ENCODE peak calls at places on chromosomes 6 and 20, in eight cellular contexts. M is AG10803, Y is fibroblast of the aortic adventitia, P is neural progenitor cell, J is endothelial cell, A is mammary epithelial cell, G is GM23338, B is A673. L is an unnamed sample.

GRCh38 chr6:154792761-154793160 is 59.5 kb downstream of the SCAF8 start:
- DNase-seq in M (no peak), Y (no peak), P (no peak), J (no peak), A (peak; percentile 60), G (no peak), B (no peak), L (peak; percentile 52)

GRCh38 chr6:65979120-65979519 is 272.1 kb upstream of the EYS start:
- DNase-seq in M (peak; percentile 56), Y (no peak), P (no peak), J (no peak), A (no peak), G (no peak), B (no peak), L (peak; percentile 4)

GRCh38 chr6:109715616-109716015 is 24.5 kb downstream of the FIG4 start:
- DNase-seq in M (peak; percentile 74), Y (no peak), P (no peak), J (no peak), A (no peak), G (no peak), B (no peak), L (no peak)

GRCh38 chr6:90611996-90612690 is 25.3 kb upstream of the MAP3K7 start:
- DNase-seq in M (no peak), Y (no peak), P (peak; percentile 75), J (no peak), A (no peak), G (peak; percentile 18), B (no peak), L (no peak)

GRCh38 chr20:2217857-2218529 is 77.8 kb upstream of the TGM3 start:
- DNase-seq in M (no peak), Y (no peak), P (no peak), J (no peak), A (no peak), G (no peak), B (no peak), L (no peak)

GRCh38 chr20:17059465-17059864 is 167.4 kb upstream of the PCSK2 start:
- DNase-seq in M (peak; percentile 18), Y (no peak), P (no peak), J (no peak), A (no peak), G (no peak), B (peak; percentile 91), L (peak; percentile 66)

GRCh38 chr6:158222066-158222465 is 53.9 kb downstream of the GTF2H5 start:
- DNase-seq in M (no peak), Y (no peak), P (no peak), J (no peak), A (no peak), G (no peak), B (peak; percentile 43), L (no peak)

GRCh38 chr6:90008908-90009501 is 114.7 kb downstream of the GJA10 start:
- DNase-seq in M (peak; percentile 43), Y (peak; percentile 7), P (no peak), J (no peak), A (peak; percentile 38), G (no peak), B (peak; percentile 48), L (peak; percentile 59)

GRCh38 chr6:137272403-137272802 is 53.2 kb upstream of the IFNGR1 start:
- DNase-seq in M (no peak), Y (peak; percentile 34), P (no peak), J (no peak), A (no peak), G (no peak), B (no peak), L (no peak)

GRCh38 chr6:109117346-109118035 is 22.2 kb downstream of the CEP57L1 start:
- DNase-seq in M (no peak), Y (no peak), P (no peak), J (no peak), A (peak; percentile 60), G (no peak), B (no peak), L (peak; percentile 18)

GRCh38 chr6:139679516-139680179 is 305.2 kb upstream of the CITED2 start:
- DNase-seq in M (peak; percentile 76), Y (peak; percentile 25), P (no peak), J (no peak), A (no peak), G (no peak), B (no peak), L (peak; percentile 34)

GRCh38 chr6:17907467-17908229 is 79.8 kb downstream of the KIF13A start:
- DNase-seq in M (peak; percentile 99), Y (peak; percentile 99), P (no peak), J (no peak), A (peak; percentile 98), G (no peak), B (peak; percentile 75), L (peak; percentile 99)

GRCh38 chr20:34980543-34981213 is 25.0 kb downstream of the MYH7B start:
- DNase-seq in M (peak; percentile 14), Y (peak; percentile 14), P (peak; percentile 32), J (no peak), A (no peak), G (peak; percentile 50), B (peak; percentile 18), L (no peak)

GRCh38 chr6:47097092-47097945 is 55.2 kb upstream of the ADGRF1 start:
- DNase-seq in M (peak; percentile 81), Y (peak; percentile 89), P (peak; percentile 76), J (peak; percentile 66), A (peak; percentile 81), G (peak; percentile 88), B (peak; percentile 92), L (peak; percentile 87)

GRCh38 chr20:37944456-37944981 is 41.6 kb downstream of the VSTM2L start:
- DNase-seq in M (no peak), Y (no peak), P (no peak), J (no peak), A (no peak), G (no peak), B (no peak), L (no peak)

GRCh38 chr20:824916-825315 is 8.6 kb upstream of the FAM110A start:
- DNase-seq in M (no peak), Y (no peak), P (no peak), J (no peak), A (no peak), G (no peak), B (no peak), L (no peak)

GRCh38 chr20:50055524-50056083 is 57.3 kb downstream of the UBE2V1 start:
- DNase-seq in M (no peak), Y (no peak), P (no peak), J (no peak), A (no peak), G (no peak), B (no peak), L (no peak)

GRCh38 chr6:100677240-100677639 is 203.9 kb downstream of the ASCC3 start:
- DNase-seq in M (no peak), Y (no peak), P (no peak), J (no peak), A (no peak), G (no peak), B (no peak), L (no peak)

GRCh38 chr6:100673641-100674040 is 207.5 kb downstream of the ASCC3 start:
- DNase-seq in M (no peak), Y (no peak), P (peak; percentile 33), J (no peak), A (no peak), G (peak; percentile 67), B (no peak), L (no peak)

GRCh38 chr6:100678027-100678426 is 203.1 kb downstream of the ASCC3 start:
- DNase-seq in M (no peak), Y (peak; percentile 36), P (no peak), J (no peak), A (no peak), G (no peak), B (peak; percentile 27), L (no peak)
- TF ChIP-seq CTCF in M (peak; percentile 8), Y (no peak), P (peak; percentile 14), J (no peak), A (no peak), G (no peak), B (peak; percentile 47), L (no peak)

GRCh38 chr6:122184260-122184934 is 215.1 kb upstream of the HSF2 start:
- DNase-seq in M (peak; percentile 50), Y (peak; percentile 69), P (peak; percentile 20), J (no peak), A (peak; percentile 4), G (no peak), B (peak; percentile 27), L (peak; percentile 29)
- TF ChIP-seq CTCF in M (peak; percentile 66), Y (peak; percentile 57), P (peak; percentile 52), J (no peak), A (peak; percentile 49), G (peak; percentile 47), B (peak; percentile 66), L (no peak)

GRCh38 chr6:44627879-44628271 is 240.4 kb downstream of the CDC5L start:
- DNase-seq in M (no peak), Y (no peak), P (no peak), J (no peak), A (no peak), G (no peak), B (no peak), L (no peak)

GRCh38 chr6:44628347-44628746 is 240.8 kb downstream of the CDC5L start:
- DNase-seq in M (no peak), Y (no peak), P (no peak), J (no peak), A (no peak), G (no peak), B (no peak), L (no peak)

GRCh38 chr6:44626608-44627007 is 239.1 kb downstream of the CDC5L start:
- DNase-seq in M (no peak), Y (no peak), P (no peak), J (no peak), A (no peak), G (no peak), B (no peak), L (no peak)

GRCh38 chr6:44625996-44626395 is 238.5 kb downstream of the CDC5L start:
- DNase-seq in M (no peak), Y (no peak), P (no peak), J (no peak), A (no peak), G (no peak), B (no peak), L (no peak)

DNA sequence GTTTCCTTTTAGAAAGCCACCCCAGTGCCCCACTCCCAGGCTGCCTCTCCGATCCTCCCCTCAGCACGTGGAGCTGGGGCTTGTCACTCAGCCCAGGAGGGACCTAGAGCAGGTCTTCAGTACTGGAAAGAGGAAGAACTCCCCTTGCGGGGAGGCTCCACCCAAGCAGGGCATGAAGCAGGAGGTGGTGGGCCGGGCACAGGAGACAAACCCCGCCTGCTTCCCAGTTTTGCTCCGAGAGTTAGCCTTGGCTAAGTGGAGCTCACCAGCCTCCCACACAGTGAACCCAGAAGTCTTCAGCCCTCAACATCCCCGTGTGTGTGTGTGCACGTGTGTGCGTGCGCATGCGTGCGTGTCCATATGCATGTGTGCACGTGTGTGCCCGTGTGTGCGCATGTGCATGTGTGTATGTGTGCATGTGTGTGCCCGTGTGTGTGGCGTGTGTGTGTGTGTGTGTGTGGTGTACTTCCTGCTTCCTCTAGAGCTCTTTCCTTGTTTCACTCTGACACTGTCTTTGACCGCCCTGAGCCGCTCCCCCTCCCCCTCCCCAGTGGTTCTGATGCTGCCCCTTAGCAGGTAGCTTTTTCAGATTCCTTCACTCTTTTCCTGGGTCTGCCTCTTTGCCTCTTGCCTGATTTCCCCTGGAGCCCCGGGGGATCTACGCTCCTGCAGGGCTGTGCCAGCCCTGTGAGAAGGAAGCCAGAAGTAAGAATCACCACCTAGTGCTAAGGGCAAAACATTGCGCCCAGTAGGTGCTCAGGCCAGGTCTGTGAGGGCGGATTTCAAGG is 239.8 kb downstream of the CDC5L start:
- DNase-seq in M (no peak), Y (no peak), P (peak; percentile 39), J (peak; percentile 25), A (no peak), G (peak; percentile 66), B (no peak), L (no peak)
- TF ChIP-seq CTCF in M (no peak), Y (no peak), P (peak; percentile 28), J (peak; percentile 15), A (no peak), G (peak; percentile 48), B (no peak), L (no peak)

GRCh38 chr20:32623667-32624157 is 38.6 kb upstream of the NOL4L start:
- DNase-seq in M (no peak), Y (no peak), P (no peak), J (no peak), A (no peak), G (peak; percentile 82), B (no peak), L (no peak)
- TF ChIP-seq CTCF in M (no peak), Y (no peak), P (peak; percentile 26), J (no peak), A (no peak), G (peak; percentile 60), B (no peak), L (no peak)